ENCODE peak calls at places on chromosomes 4 and X, in five cellular contexts. W is endothelial cell, L is glutamatergic neuron, R is nephron progenitor cell, K is PC-3. B is an unnamed sample.

GRCh38 chr4:182881928-182882327 is 35.3 kb downstream of the DCTD start:
- DNase-seq in W (no peak), L (peak; percentile 55), R (no peak), K (no peak), B (no peak)

GRCh38 chr4:157048248-157048647 is 27.7 kb upstream of the GLRB start:
- DNase-seq in L (no peak), R (no peak), K (no peak), W (no peak), B (no peak)

GRCh38 chr4:80145739-80146138 is 51.6 kb upstream of the PRDM8 start:
- DNase-seq in L (no peak), W (no peak), R (no peak), K (no peak), B (no peak)

GRCh38 chr4:183721207-183722081 is 62.4 kb downstream of the TRAPPC11 start:
- DNase-seq in R (peak; percentile 23), W (peak; percentile 28), K (no peak), L (peak; percentile 45), B (peak; percentile 67)

GRCh38 chr4:46016306-46016705 is 107.5 kb downstream of the GABRG1 start:
- DNase-seq in R (peak; percentile 35), W (no peak), L (no peak), K (peak; percentile 1), B (no peak)

GRCh38 chrX:49155243-49155899 is 7.2 kb upstream of the MAGIX start:
- DNase-seq in K (peak; percentile 70), W (no peak), L (no peak), R (peak; percentile 34), B (no peak)

GRCh38 chr4:121150486-121150885 is 13.6 kb downstream of the TNIP3 start:
- DNase-seq in W (no peak), K (no peak), L (no peak), R (no peak), B (no peak)

GRCh38 chr4:169050308-169050707 is 40.3 kb upstream of the CBR4 start:
- DNase-seq in K (no peak), W (no peak), R (no peak), L (no peak), B (no peak)

GRCh38 chr4:3440979-3441500 is 728 bp upstream of the HGFAC start:
- DNase-seq in K (no peak), W (no peak), R (no peak), L (peak; percentile 36), B (no peak)

GRCh38 chrX:72123471-72124185 is 8.1 kb downstream of the RTL5 start:
- DNase-seq in W (peak; percentile 57), L (no peak), R (peak; percentile 69), K (no peak), B (no peak)

GRCh38 chrX:42149786-42150185 is 226.4 kb upstream of the CASK start:
- DNase-seq in K (no peak), L (no peak), R (no peak), W (no peak), B (no peak)

DNA sequence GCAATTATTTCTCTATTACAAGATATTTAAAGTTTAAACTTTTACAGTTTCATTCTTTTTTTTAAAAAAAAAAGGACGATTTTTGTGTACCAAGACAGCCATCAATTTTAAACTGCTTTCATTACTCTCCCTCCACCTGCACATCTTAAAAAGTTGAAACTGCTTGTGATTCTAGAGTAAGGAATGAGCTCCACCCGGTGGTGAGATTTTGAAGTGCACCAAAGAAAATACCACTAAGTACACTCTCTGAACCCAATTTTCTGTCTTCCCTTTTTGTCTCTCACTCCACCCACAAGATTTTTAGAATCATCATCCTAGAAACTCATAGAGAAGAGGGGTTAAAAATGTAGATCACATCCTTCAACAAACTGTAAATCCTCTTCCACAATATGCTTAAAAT is 91.3 kb upstream of the WDR44 start:
- DNase-seq in R (peak; percentile 71), K (peak; percentile 76), W (peak; percentile 53), L (peak; percentile 33), B (peak; percentile 38)
- TF ChIP-seq CTCF in R (peak; percentile 72), K (peak; percentile 69), W (peak; percentile 62), L (peak; percentile 71), B (peak; percentile 67)

GRCh38 chr4:174156239-174156826 is 127.1 kb downstream of the FBXO8 start:
- DNase-seq in W (no peak), K (peak; percentile 49), L (no peak), R (no peak), B (peak; percentile 11)
- TF ChIP-seq CTCF in W (peak; percentile 59), K (peak; percentile 65), L (peak; percentile 68), R (peak; percentile 80), B (peak; percentile 23)

DNA sequence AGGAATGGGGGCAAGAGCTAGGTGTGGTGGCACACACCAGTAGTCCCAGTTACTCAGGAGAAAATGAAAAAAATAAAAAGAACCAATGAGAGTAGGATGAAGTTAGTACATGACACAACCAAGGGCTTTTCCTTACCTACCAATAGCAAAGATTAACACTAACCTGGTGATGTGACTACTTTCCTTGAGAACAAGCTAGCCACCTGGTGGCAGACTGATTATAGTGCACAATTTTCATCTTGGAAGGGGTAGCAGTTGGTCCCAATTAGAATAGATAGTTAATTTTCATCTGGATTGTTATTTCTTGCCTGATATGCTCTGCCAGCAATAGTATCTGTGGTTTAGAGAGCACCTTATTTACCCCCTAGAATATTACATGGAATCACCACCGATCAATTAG is 1216.8 kb upstream of the PABPC4L start:
- DNase-seq in R (no peak), K (peak; percentile 37), L (no peak), W (no peak), B (peak; percentile 5)
- TF ChIP-seq CTCF in R (peak; percentile 43), K (peak; percentile 64), L (peak; percentile 70), W (peak; percentile 60), B (no peak)

DNA sequence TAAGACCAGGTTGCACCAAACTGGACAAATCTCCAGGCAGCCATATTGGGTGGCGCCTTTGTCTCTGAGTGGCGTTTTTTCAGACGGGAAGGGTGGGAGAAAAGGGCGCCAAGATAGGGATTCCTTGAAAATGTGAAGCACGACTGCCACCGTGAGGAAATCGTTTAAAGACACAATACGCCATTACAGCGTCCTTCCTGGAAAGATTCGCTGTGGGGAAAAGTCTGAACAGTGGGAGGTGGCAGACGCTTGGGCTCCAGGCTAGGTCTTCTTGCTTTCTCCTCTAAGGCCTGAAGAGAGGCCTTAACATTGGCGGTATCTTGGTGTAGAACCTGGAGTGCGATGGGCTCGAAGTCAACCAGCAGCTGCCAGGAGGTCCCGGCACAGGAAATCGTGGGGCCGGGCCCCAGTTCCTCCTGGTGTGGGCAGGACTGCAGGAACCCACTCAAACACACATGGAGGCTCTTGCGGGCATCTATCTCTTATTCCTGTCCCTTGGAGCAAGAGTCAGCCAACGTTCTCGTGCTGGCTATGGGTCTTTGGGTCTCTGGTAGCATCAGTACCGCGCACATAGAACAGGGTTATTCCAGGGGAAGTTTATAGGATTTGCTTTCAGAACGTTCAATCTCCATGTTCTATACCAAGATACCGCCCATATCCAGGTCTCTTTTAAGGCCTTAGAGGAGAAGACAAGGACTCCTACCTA is 208.8 kb downstream of the OR13H1 start:
- DNase-seq in R (no peak), L (no peak), W (no peak), K (peak; percentile 60), B (no peak)
- TF ChIP-seq CTCF in R (no peak), L (no peak), W (no peak), K (no peak), B (peak; percentile 20)

GRCh38 chr4:117957570-117957969 is 76.7 kb upstream of the NDST3 start:
- DNase-seq in R (no peak), L (no peak), W (no peak), K (no peak), B (no peak)
- TF ChIP-seq CTCF in R (no peak), L (no peak), W (no peak), K (no peak), B (no peak)

GRCh38 chr4:44421330-44421729 is 27.3 kb downstream of the KCTD8 start:
- DNase-seq in L (no peak), W (no peak), K (peak; percentile 35), R (no peak), B (no peak)

GRCh38 chr4:44422912-44423311 is 25.7 kb downstream of the KCTD8 start:
- DNase-seq in K (no peak), W (no peak), R (no peak), L (no peak), B (no peak)

GRCh38 chr4:44425614-44426208 is 22.9 kb downstream of the KCTD8 start:
- DNase-seq in L (peak; percentile 69), W (peak; percentile 59), R (peak; percentile 33), K (peak; percentile 66), B (no peak)
- TF ChIP-seq CTCF in L (peak; percentile 66), W (peak; percentile 43), R (peak; percentile 53), K (peak; percentile 82), B (peak; percentile 17)

DNA sequence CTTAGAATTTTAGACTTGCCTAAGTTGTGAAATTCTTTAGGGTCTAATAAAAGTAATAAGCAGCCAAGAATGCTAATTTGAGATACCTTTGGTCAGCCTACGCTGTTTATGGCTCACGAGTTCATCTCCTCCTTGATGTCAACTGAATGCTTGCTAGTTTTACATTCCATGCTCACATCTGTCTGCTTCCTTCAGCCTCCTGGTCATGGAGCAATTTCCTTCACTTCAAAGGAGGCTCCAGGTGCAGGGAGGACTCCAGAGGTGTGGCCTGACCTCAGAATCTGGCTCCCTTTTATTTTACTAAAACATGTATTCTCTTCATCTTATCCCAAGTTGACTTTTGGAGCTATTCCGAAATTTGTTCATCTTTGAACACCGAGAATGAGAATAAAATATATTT is 23.3 kb upstream of the LNX1 start:
- DNase-seq in K (peak; percentile 72), W (no peak), L (no peak), R (no peak), B (no peak)
- TF ChIP-seq CTCF in K (peak; percentile 72), W (no peak), L (no peak), R (no peak), B (no peak)

GRCh38 chr4:149995134-149995756 is 83.0 kb upstream of the DCLK2 start:
- DNase-seq in W (no peak), R (no peak), L (no peak), K (no peak), B (no peak)
- TF ChIP-seq CTCF in W (no peak), R (no peak), L (no peak), K (no peak), B (no peak)

GRCh38 chr4:118034061-118034785 is at the start of gene NDST3:
- DNase-seq in W (peak; percentile 70), L (peak; percentile 82), K (peak; percentile 66), R (peak; percentile 62), B (peak; percentile 32)
- TF ChIP-seq CTCF in W (peak; percentile 22), L (peak; percentile 59), K (peak; percentile 67), R (peak; percentile 63), B (no peak)

DNA sequence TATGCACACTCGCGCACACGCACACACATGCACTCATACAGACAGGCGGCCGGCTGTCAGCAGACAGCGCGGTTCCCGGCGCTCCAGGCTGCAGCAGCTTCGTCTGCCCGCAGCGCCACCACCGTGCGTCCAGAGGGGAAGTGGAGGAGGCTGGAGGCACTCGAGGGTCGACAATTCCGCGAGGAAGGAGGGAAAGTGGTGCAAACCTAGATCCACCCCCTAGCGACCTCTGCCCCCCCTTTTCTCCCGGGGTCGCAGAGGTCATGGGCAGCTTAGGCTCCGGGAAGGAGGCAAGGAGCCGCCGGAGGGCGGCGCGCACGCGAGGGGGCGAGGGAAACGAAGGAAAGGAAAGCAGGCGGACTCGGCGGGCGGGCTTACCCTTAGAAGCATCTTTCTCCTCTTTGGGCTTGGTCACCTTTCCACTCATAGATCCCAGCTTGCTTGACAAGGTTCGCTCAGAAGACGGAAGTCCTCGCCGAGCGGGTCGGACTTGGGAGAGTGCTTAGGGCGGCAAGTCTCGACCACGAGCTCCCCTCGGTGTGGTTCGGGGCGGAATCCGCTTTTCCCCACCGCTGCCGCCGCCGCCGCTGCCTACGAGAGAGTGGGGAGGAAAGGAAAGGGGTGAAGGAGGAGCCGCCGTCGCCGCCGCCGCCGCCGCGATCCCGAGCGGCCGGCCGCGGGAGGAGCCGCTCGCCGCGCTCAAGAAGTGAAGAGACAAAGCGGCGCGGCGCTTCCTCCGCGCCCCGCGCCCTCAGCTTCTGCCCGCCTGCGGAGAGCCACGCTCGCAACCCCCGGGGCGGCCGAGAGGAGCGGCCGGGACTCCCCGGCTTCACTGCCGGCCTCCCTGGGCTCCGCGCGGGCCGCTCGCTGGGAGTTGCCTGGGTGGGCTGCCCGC is 326.6 kb upstream of the F9 start:
- DNase-seq in R (peak; percentile 58), L (peak; percentile 45), W (peak; percentile 35), K (peak; percentile 26), B (peak; percentile 28)
- TF ChIP-seq CTCF in R (no peak), L (no peak), W (no peak), K (peak; percentile 41), B (no peak)